ENCODE peak calls at places on chromosomes 6 and 20, in four cellular contexts. F is hypothalamus; X is activated CD8-positive, alpha-beta memory T cell treated with anti-CD3 and anti-CD28 coated beads for 24 hours; P is HS-5. V is an unnamed sample.

GRCh38 chr20:1301031-1301529 is 27.9 kb downstream of the SDCBP2 start:
- DNase-seq in X (no peak), P (peak), F (no peak), V (no peak)

GRCh38 chr6:19692506-19693298 is 144.5 kb upstream of the ID4 start:
- DNase-seq in F (peak), X (no peak), P (no peak), V (no peak)

GRCh38 chr6:45420083-45420908 is 42.6 kb upstream of the SUPT3H start:
- DNase-seq in X (peak), F (no peak), P (no peak), V (no peak)

GRCh38 chr6:39962831-39963230 is 28.6 kb upstream of the MOCS1 start:
- DNase-seq in F (no peak), P (no peak), X (no peak), V (no peak)

GRCh38 chr6:42030585-42031506 is 19.5 kb upstream of the TAF8 start:
- DNase-seq in X (peak), P (no peak), F (no peak), V (no peak)

GRCh38 chr20:11207749-11208502 is 534.1 kb upstream of the JAG1 start:
- DNase-seq in X (no peak), P (no peak), F (no peak), V (no peak)

GRCh38 chr20:53364617-53365016 is 229.0 kb downstream of the ZNF217 start:
- DNase-seq in X (no peak), F (no peak), P (no peak), V (no peak)

GRCh38 chr6:45843848-45844521 is 171.7 kb downstream of the CLIC5 start:
- DNase-seq in P (no peak), F (no peak), X (no peak), V (peak)

GRCh38 chr20:59019217-59019616 is at the start of gene TUBB1:
- DNase-seq in X (peak), P (no peak), F (no peak), V (no peak)

GRCh38 chr6:10989587-10989986 is 54.5 kb downstream of the ELOVL2 start:
- DNase-seq in F (no peak), X (no peak), P (no peak), V (no peak)

GRCh38 chr6:7176208-7176607 is 68.4 kb downstream of the RREB1 start:
- DNase-seq in F (no peak), P (no peak), X (peak), V (no peak)

GRCh38 chr6:3899061-3899460 is 49.9 kb downstream of the FAM50B start:
- DNase-seq in F (no peak), X (no peak), P (no peak), V (no peak)

GRCh38 chr20:35621560-35621946 is 5.9 kb downstream of the SPAG4 start:
- DNase-seq in X (no peak), P (no peak), F (no peak), V (no peak)

GRCh38 chr6:142551145-142551811 is 249.5 kb downstream of the ADGRG6 start:
- DNase-seq in P (no peak), X (peak), F (no peak), V (no peak)

GRCh38 chr6:119323478-119323877 is 26.1 kb downstream of the MAN1A1 start:
- DNase-seq in P (no peak), X (no peak), F (no peak), V (no peak)

GRCh38 chr6:106547961-106548453 is 81.3 kb downstream of the RTN4IP1 start:
- DNase-seq in F (no peak), X (no peak), P (no peak), V (no peak)

GRCh38 chr6:97160280-97160679 is 122.7 kb downstream of the MMS22L start:
- DNase-seq in X (no peak), F (no peak), P (no peak), V (no peak)

GRCh38 chr20:43755390-43755789 is 28.6 kb upstream of the GTSF1L start:
- DNase-seq in P (no peak), X (no peak), F (no peak), V (no peak)

GRCh38 chr6:160756871-160757270 is 54.8 kb downstream of the PLG start:
- DNase-seq in F (no peak), P (no peak), X (no peak), V (no peak)

GRCh38 chr6:25754508-25754907 is at the start of gene SLC17A4:
- DNase-seq in P (no peak), X (no peak), F (no peak), V (no peak)

GRCh38 chr6:131755597-131755996 is 44.8 kb upstream of the CTAGE9 start:
- DNase-seq in X (no peak), F (no peak), P (peak), V (peak)

GRCh38 chr6:138107752-138108592 is 753 bp upstream of the PERP start:
- DNase-seq in F (no peak), X (no peak), P (no peak), V (no peak)

V was measured in AG04449.